ENCODE peak calls at places on chromosome 13, in eight cellular contexts. J is fibroblast of lung, D is psoas muscle, C is endodermal cell, Q is uterus, E is AG09309, Y is HL-60, W is natural killer cell. T is an unnamed sample.

GRCh38 chr13:40498461-40498860 is 168.0 kb downstream of the FOXO1 start:
- DNase-seq in C (no peak), Y (no peak), W (no peak), J (no peak), E (no peak), D (no peak), Q (no peak), T (no peak)

GRCh38 chr13:37406031-37406430 is 192.5 kb downstream of the POSTN start:
- DNase-seq in D (no peak), Q (no peak), E (no peak), Y (no peak), C (no peak), J (no peak), W (no peak), T (no peak)

GRCh38 chr13:113741101-113741731 is 17.8 kb upstream of the TMEM255B start:
- DNase-seq in W (no peak), J (no peak), C (no peak), Y (peak; percentile 90), D (no peak), Q (no peak), E (no peak), T (no peak)

GRCh38 chr13:33744589-33745369 is 73.2 kb upstream of the RFC3 start:
- DNase-seq in D (no peak), W (no peak), C (no peak), Q (no peak), Y (no peak), J (no peak), E (no peak), T (no peak)

GRCh38 chr13:35978607-35979316 is 152.4 kb downstream of the DCLK1 start:
- DNase-seq in Q (peak; percentile 60), C (peak; percentile 74), E (peak; percentile 40), J (peak; percentile 86), Y (peak; percentile 60), W (no peak), D (no peak), T (no peak)

GRCh38 chr13:71477735-71478134 is 389.3 kb downstream of the DACH1 start:
- DNase-seq in E (no peak), W (no peak), C (no peak), D (no peak), Q (no peak), J (no peak), Y (no peak), T (no peak)

GRCh38 chr13:102191951-102192461 is 209.8 kb downstream of the FGF14 start:
- DNase-seq in W (no peak), Q (no peak), E (no peak), Y (no peak), C (no peak), D (no peak), J (peak; percentile 92), T (no peak)

GRCh38 chr13:114096031-114096485 is 36.4 kb downstream of the RASA3 start:
- DNase-seq in Y (no peak), W (no peak), E (no peak), D (peak; percentile 53), C (peak; percentile 37), J (no peak), Q (peak; percentile 7), T (no peak)

GRCh38 chr13:99310382-99311031 is 3.3 kb upstream of the GPR183 start:
- DNase-seq in J (peak; percentile 90), Y (peak; percentile 51), D (no peak), C (no peak), W (no peak), Q (no peak), E (peak; percentile 81), T (no peak)

GRCh38 chr13:48891586-48891985 is 84.1 kb upstream of the FNDC3A start:
- DNase-seq in Q (no peak), E (no peak), W (no peak), J (peak; percentile 37), D (no peak), Y (no peak), C (no peak), T (no peak)

GRCh38 chr13:103022328-103022727 is 43.9 kb downstream of the SLC10A2 start:
- DNase-seq in D (no peak), Y (no peak), C (no peak), J (no peak), W (no peak), E (no peak), Q (no peak), T (no peak)

GRCh38 chr13:27170521-27171243 is 929 bp downstream of the USP12 start:
- DNase-seq in D (peak; percentile 70), Y (peak; percentile 32), W (peak; percentile 34), C (peak; percentile 85), Q (peak; percentile 31), E (no peak), J (no peak), T (no peak)

GRCh38 chr13:47949799-47950198 is 51.3 kb downstream of the SUCLA2 start:
- DNase-seq in W (no peak), J (no peak), E (no peak), Q (no peak), D (no peak), C (no peak), Y (no peak), T (no peak)

GRCh38 chr13:106506286-106506685 is 29.2 kb downstream of the EFNB2 start:
- DNase-seq in C (no peak), E (no peak), Y (no peak), D (no peak), Q (no peak), W (no peak), J (no peak), T (no peak)

GRCh38 chr13:74825949-74826246 is 656.1 kb downstream of the TBC1D4 start:
- DNase-seq in D (no peak), C (no peak), Q (no peak), W (no peak), Y (no peak), E (no peak), J (no peak), T (no peak)

GRCh38 chr13:51935326-51936171 is 73.8 kb downstream of the CCDC70 start:
- DNase-seq in Y (peak; percentile 16), C (peak; percentile 88), E (no peak), W (no peak), D (no peak), Q (no peak), J (no peak), T (no peak)

GRCh38 chr13:91361755-91362271 is 14.3 kb downstream of the MIR17HG start:
- DNase-seq in Q (no peak), Y (no peak), E (no peak), J (no peak), C (no peak), D (no peak), W (no peak), T (no peak)

GRCh38 chr13:24692541-24692940 is 12.3 kb downstream of the ATP12A start:
- DNase-seq in D (peak; percentile 15), C (no peak), Y (no peak), Q (no peak), J (no peak), E (peak; percentile 35), W (no peak), T (no peak)

GRCh38 chr13:114120486-114121430 is 11.7 kb downstream of the RASA3 start:
- DNase-seq in D (no peak), J (no peak), W (no peak), Q (no peak), Y (no peak), E (no peak), C (no peak), T (peak; percentile 77)

GRCh38 chr13:52999093-52999696 is 29.4 kb upstream of the OLFM4 start:
- DNase-seq in Q (no peak), E (no peak), J (no peak), Y (no peak), D (no peak), W (no peak), C (no peak), T (no peak)

DNA sequence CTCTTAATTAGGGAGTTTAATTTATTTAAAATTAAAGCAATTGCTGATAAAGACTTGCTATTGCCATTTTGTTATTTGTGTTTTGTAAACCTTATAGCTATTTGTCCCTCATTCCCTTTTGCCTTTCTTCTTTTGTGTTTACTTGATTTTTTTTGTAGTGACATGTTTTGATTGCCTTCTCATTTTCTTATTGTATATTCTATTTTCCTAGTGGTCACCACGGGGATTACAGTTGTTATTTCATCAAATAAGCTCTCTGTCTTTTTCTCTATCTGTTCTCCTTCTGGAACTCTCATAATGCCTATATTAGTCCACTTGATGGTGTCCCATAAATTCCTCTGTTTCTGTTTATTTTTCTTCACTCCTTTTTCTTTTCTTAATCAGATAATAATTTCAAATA is 64.4 kb upstream of the FRY start:
- DNase-seq in W (no peak), E (no peak), J (no peak), Q (no peak), C (no peak), Y (no peak), D (no peak), T (no peak)
- TF ChIP-seq CTCF in W (peak; percentile 18), E (no peak), J (no peak), Q (no peak), C (peak; percentile 69), Y (no peak), D (no peak), T (no peak)

GRCh38 chr13:30898721-30899188 is 7.3 kb upstream of the MEDAG start:
- DNase-seq in Q (peak; percentile 43), D (no peak), Y (no peak), C (no peak), J (peak; percentile 97), E (peak; percentile 91), W (no peak), T (no peak)
- TF ChIP-seq CTCF in Q (no peak), D (no peak), Y (no peak), C (no peak), J (no peak), E (no peak), W (no peak), T (no peak)

DNA sequence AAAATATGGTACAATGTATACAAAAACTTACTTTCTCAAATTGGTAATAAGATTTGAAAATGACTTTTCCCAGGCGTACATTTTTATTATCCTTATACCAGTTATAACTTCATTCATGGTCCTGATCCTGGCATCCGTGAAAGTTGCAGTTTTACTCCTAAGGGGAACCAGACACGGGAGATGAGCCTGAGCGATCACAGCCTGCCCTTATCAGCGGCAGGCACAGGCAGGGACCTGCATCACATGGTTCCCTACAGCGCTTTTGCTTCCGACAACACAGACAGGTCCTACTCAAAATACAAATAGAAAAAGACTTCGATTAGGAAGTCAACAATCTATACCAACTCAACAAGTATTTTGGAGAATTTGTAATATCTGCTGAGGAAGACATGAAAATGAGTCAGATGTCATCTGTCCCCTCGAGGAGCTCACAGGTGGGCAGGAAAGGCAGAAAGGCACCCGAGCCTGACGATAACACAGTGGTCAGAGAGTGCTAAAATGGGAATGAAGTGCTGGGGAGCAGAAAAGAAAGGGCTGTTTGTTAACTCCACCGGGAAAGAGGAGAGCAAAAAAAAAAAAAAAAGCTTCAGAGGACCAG is 93.4 kb downstream of the ABCC4 start:
- DNase-seq in Q (no peak), D (no peak), Y (no peak), J (no peak), C (no peak), W (no peak), E (no peak), T (no peak)
- TF ChIP-seq CTCF in Q (no peak), D (no peak), Y (no peak), J (no peak), C (no peak), W (no peak), E (no peak), T (no peak)

GRCh38 chr13:82848766-82849165 is 1033.5 kb downstream of the SLITRK1 start:
- DNase-seq in J (no peak), C (no peak), Q (no peak), W (no peak), E (no peak), D (no peak), Y (no peak), T (no peak)

GRCh38 chr13:82850644-82851043 is 1031.6 kb downstream of the SLITRK1 start:
- DNase-seq in Y (no peak), D (no peak), Q (no peak), C (no peak), W (no peak), J (no peak), E (no peak), T (no peak)

GRCh38 chr13:82847595-82847994 is 1034.7 kb downstream of the SLITRK1 start:
- DNase-seq in Q (no peak), W (no peak), Y (no peak), J (no peak), D (no peak), E (no peak), C (no peak), T (no peak)
- TF ChIP-seq CTCF in Q (no peak), W (no peak), Y (no peak), J (no peak), D (no peak), E (no peak), C (peak; percentile 61), T (no peak)

T was measured in D721Med.